ENCODE peak calls at places on chromosome X, in seven cellular contexts. X, O, V, R, W, S and K are unnamed samples.

GRCh38 chrX:124232523-124233201 is 99.8 kb upstream of the TEX13D start:
- DNase-seq in X (no peak), O (no peak), V (no peak), S (no peak), R (no peak), W (peak; percentile 24), K (no peak)

GRCh38 chrX:103831803-103832544 is at the start of gene RAB9B:
- DNase-seq in W (peak; percentile 36), S (peak; percentile 31), O (peak; percentile 52), R (peak; percentile 25), V (peak; percentile 68), X (no peak), K (peak; percentile 87)

GRCh38 chrX:149255860-149256259 is 249.2 kb downstream of the IDS start:
- DNase-seq in R (no peak), W (no peak), O (no peak), X (no peak), V (no peak), S (no peak), K (no peak)

GRCh38 chrX:118536687-118537461 is 41.3 kb downstream of the DOCK11 start:
- DNase-seq in S (no peak), W (peak; percentile 65), R (peak; percentile 24), X (no peak), O (no peak), V (no peak), K (no peak)

GRCh38 chrX:139739138-139739537 is 31.2 kb upstream of the MCF2 start:
- DNase-seq in X (no peak), W (no peak), O (no peak), S (no peak), R (no peak), V (no peak), K (no peak)

GRCh38 chrX:123731258-123731986 is 1.4 kb downstream of the THOC2 start:
- DNase-seq in W (peak; percentile 18), S (no peak), R (peak; percentile 32), O (no peak), V (no peak), X (no peak), K (no peak)

GRCh38 chrX:151177141-151178027 is 1.0 kb downstream of the GPR50 start:
- DNase-seq in W (peak; percentile 61), R (no peak), O (no peak), V (no peak), S (no peak), X (no peak), K (no peak)

GRCh38 chrX:70664726-70665125 is 220.1 kb downstream of the DLG3 start:
- DNase-seq in X (no peak), R (no peak), S (no peak), V (no peak), W (peak; percentile 51), O (no peak), K (no peak)

GRCh38 chrX:137195991-137196390 is 162.2 kb upstream of the GPR101 start:
- DNase-seq in R (no peak), W (no peak), O (no peak), X (no peak), V (no peak), S (no peak), K (no peak)

GRCh38 chrX:46554942-46555341 is 9.7 kb upstream of the ZNF674 start:
- DNase-seq in O (no peak), X (no peak), V (no peak), W (no peak), R (no peak), S (no peak), K (no peak)

DNA sequence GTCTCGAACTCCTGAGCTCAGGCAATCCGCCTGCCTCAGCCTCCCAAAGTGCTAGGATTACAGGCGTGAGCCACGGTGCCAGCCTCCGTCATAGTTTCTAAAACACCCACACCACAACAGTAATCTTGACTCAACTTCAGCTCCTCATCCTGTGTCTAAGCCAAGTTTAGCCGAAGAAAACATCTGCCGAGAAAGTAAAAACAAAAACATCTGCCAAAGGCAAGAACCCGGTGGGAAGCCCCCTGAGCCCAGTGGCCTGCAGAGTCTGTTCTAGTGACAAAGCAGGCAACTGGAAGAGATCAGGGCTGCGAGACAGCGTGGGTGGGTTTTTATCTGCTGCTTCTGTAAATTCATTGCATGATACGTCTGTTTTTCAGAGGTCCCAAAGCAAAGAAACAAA is 26.6 kb upstream of the CD99 start:
- DNase-seq in W (no peak), V (no peak), O (no peak), R (no peak), S (no peak), X (no peak), K (no peak)
- H3K27ac ChIP-seq in W (peak overlapping the region; percentile 72), V (peak overlapping the region; percentile 3), O (peak overlapping the region; percentile 52), R (no peak overlapping the region), S (peak overlapping the region; percentile 3), X (peak overlapping the region; percentile 66), K (no peak overlapping the region)

GRCh38 chrX:130485870-130486269 is 84.1 kb downstream of the RBMX2 start:
- DNase-seq in R (no peak), S (no peak), V (no peak), X (no peak), O (no peak), W (no peak), K (no peak)
- TF ChIP-seq POLR2AphosphoS5 in R (no peak), S (no peak), V (no peak), X (no peak), O (no peak), W (no peak), K (no peak)

GRCh38 chrX:13754765-13755164 is 20.2 kb downstream of the OFD1 start:
- DNase-seq in W (no peak), R (no peak), X (no peak), S (no peak), O (no peak), V (no peak), K (no peak)

GRCh38 chrX:13750204-13750603 is 15.7 kb downstream of the OFD1 start:
- DNase-seq in O (no peak), S (no peak), V (no peak), R (no peak), X (no peak), W (peak; percentile 60), K (no peak)

GRCh38 chrX:13752646-13753045 is 18.1 kb downstream of the OFD1 start:
- DNase-seq in V (no peak), S (no peak), W (no peak), O (no peak), X (no peak), R (no peak), K (no peak)

GRCh38 chrX:13750812-13751211 is 16.3 kb downstream of the OFD1 start:
- DNase-seq in X (no peak), V (no peak), S (no peak), W (no peak), O (no peak), R (no peak), K (no peak)

GRCh38 chrX:13752141-13752540 is 17.6 kb downstream of the OFD1 start:
- DNase-seq in X (no peak), W (no peak), V (no peak), O (no peak), S (no peak), R (no peak), K (no peak)
- H3K36me3 ChIP-seq in X (peaks cover 10% of the 10 kb centered on the region), W (peaks cover 7% of the 10 kb centered on the region), V (no peaks in the 10 kb centered on the region), O (no peaks in the 10 kb centered on the region), S (peaks cover 82% of the 10 kb centered on the region), R (peaks cover 74% of the 10 kb centered on the region), K (peaks cover 78% of the 10 kb centered on the region)

DNA sequence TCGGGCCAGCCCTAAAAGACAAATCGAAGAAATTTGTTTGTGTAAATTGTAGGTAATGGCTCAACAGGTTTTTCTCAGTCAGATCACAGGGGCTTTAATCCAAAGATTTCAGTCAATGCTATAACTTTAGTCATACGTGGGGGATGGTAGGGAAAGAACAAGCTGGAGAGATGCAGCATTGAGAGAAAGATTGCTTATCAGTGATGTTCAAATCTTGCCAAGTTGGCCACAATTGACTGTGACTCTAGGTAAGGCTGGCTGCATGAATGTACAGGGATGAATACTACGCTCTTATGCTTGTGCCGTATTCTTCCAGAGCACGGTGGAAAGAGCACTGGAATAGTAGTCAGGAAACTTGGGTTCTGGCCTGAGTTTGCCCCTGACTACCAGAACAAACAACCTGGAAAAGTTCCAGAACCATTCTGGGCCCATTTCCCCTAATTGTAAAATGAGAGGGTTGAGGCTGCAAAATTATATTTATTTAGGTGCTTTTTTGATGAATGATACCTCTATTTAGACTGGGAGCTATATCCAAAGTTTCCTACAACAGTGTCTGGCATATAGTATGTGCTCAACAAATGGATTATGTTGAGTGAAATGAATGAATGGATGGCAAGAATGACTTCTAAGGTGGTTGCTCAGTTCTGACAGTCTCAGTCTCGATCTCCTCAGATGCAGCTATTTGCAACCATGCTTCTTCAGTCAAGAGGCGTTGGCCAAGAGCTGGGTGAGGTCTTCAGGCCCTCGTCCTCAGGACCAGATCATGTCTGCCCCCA is 44.4 kb downstream of the TSC22D3 start:
- DNase-seq in V (no peak), W (no peak), R (no peak), S (no peak), X (no peak), O (no peak), K (peak; percentile 53)
- H3K27ac ChIP-seq in V (peak overlapping the region; percentile 72), W (no peak overlapping the region), R (no peak overlapping the region), S (peak overlapping the region; percentile 82), X (peak overlapping the region; percentile 65), O (peak overlapping the region; percentile 76), K (no peak overlapping the region)

GRCh38 chrX:49842603-49843002 is 13.5 kb downstream of the PAGE4 start:
- DNase-seq in R (peak; percentile 14), W (no peak), S (no peak), X (no peak), O (no peak), V (no peak), K (no peak)

GRCh38 chrX:49846004-49846403 is 16.9 kb downstream of the PAGE4 start:
- DNase-seq in O (no peak), W (no peak), V (no peak), X (no peak), S (no peak), R (no peak), K (no peak)

GRCh38 chrX:49844622-49845021 is 15.5 kb downstream of the PAGE4 start:
- DNase-seq in X (no peak), O (no peak), V (no peak), R (no peak), W (no peak), S (no peak), K (no peak)

GRCh38 chrX:49838374-49838773 is 9.3 kb downstream of the PAGE4 start:
- DNase-seq in O (no peak), X (no peak), V (peak; percentile 13), R (peak; percentile 11), S (peak; percentile 34), W (peak; percentile 51), K (no peak)

GRCh38 chrX:49840679-49841078 is 11.6 kb downstream of the PAGE4 start:
- DNase-seq in V (peak; percentile 27), O (peak; percentile 56), W (peak; percentile 86), R (peak; percentile 73), S (peak; percentile 78), X (no peak), K (no peak)
- TF ChIP-seq POLR2AphosphoS5 in V (no peak), O (no peak), W (no peak), R (no peak), S (no peak), X (no peak), K (no peak)

GRCh38 chrX:110966046-110966445 is 129.9 kb upstream of the PAK3 start:
- DNase-seq in S (no peak), X (no peak), O (no peak), R (no peak), W (no peak), V (no peak), K (no peak)
- H3K36me3 ChIP-seq in S (no peaks in the 10 kb centered on the region), X (no peaks in the 10 kb centered on the region), O (no peaks in the 10 kb centered on the region), R (no peaks in the 10 kb centered on the region), W (no peaks in the 10 kb centered on the region), V (no peaks in the 10 kb centered on the region), K (no peaks in the 10 kb centered on the region)

GRCh38 chrX:10047631-10048030 is 80.5 kb downstream of the CLDN34 start:
- DNase-seq in W (no peak), S (no peak), V (no peak), O (no peak), X (no peak), R (no peak), K (no peak)
- H3K27ac ChIP-seq in W (peak overlapping the region; percentile 72), S (peak overlapping the region; percentile 5), V (no peak overlapping the region), O (no peak overlapping the region), X (no peak overlapping the region), R (no peak overlapping the region), K (no peak overlapping the region)

GRCh38 chrX:1093586-1094538 is 118.6 kb downstream of the CRLF2 start:
- DNase-seq in R (no peak), W (no peak), S (no peak), V (no peak), O (peak; percentile 48), X (no peak), K (peak; percentile 27)
- TF ChIP-seq POLR2AphosphoS5 in R (no peak), W (no peak), S (no peak), V (no peak), O (no peak), X (no peak), K (no peak)